ENCODE peak calls at places on chromosomes 11 and 22, in eight cellular contexts. L is BJ, N is kidney epithelial cell, R is fibroblast of lung, W is tibial artery, C is Caco-2, S is ovary, P is MCF 10A. T is an unnamed sample.

GRCh38 chr11:77672276-77672675 is 34.7 kb upstream of the CLNS1A start:
- DNase-seq in W (no peak), C (no peak), N (no peak), P (peak), S (no peak), L (peak), R (peak), T (no peak)

GRCh38 chr11:57778318-57779037 is 16.9 kb downstream of the CTNND1 start:
- DNase-seq in W (peak), N (peak), P (peak), C (peak), L (peak), R (peak), S (peak), T (peak)

GRCh38 chr11:126543691-126544090 is 188.2 kb downstream of the ST3GAL4 start:
- DNase-seq in C (no peak), S (no peak), W (no peak), R (no peak), P (no peak), L (no peak), N (no peak), T (no peak)

GRCh38 chr11:43868852-43869567 is 11.6 kb upstream of the ALKBH3 start:
- DNase-seq in S (no peak), W (no peak), L (no peak), R (peak), P (peak), C (no peak), N (peak), T (no peak)

GRCh38 chr22:45678961-45679912 is 7.6 kb downstream of the ATXN10 start:
- DNase-seq in N (no peak), P (peak), W (no peak), R (peak), L (peak), C (no peak), S (no peak), T (no peak)

GRCh38 chr11:8070417-8071101 is 10.5 kb upstream of the TUB start:
- DNase-seq in N (no peak), S (no peak), R (peak), C (peak), L (no peak), P (peak), W (peak), T (no peak)

GRCh38 chr11:56916609-56917008 is 72.1 kb upstream of the OR5AK2 start:
- DNase-seq in L (no peak), C (no peak), W (no peak), R (no peak), N (no peak), P (no peak), S (no peak), T (no peak)

GRCh38 chr11:5476184-5476819 is 12.2 kb upstream of the OR52D1 start:
- DNase-seq in W (no peak), N (peak), P (peak), S (no peak), C (peak), L (no peak), R (peak), T (no peak)

GRCh38 chr22:23282089-23282501 is 101.8 kb downstream of the BCR start:
- DNase-seq in P (peak), S (peak), L (no peak), C (no peak), R (peak), N (peak), W (peak), T (peak)

GRCh38 chr22:39481054-39481453 is 21.0 kb upstream of the MIEF1 start:
- DNase-seq in W (no peak), L (no peak), C (no peak), R (peak), N (no peak), S (no peak), P (no peak), T (no peak)

DNA sequence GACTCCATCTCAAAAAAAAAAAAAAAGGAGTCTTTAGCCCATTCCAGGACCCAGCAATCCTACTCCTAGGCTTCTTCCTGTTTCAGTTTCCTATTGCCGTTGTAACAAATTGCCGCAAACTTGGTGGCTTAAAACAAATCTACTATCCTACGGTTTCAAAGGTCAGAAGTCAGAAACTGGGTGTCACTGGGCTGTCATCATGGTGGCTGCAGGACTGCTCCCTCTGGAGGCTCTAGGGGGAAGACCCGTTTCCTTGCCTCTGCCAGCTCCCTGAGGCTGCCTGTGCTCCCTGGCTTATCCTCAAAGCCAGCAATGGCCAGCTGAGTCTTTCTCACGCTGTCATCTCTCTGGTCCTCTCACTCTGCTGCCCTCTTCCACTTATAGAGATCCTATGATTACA is 8.7 kb upstream of the DAGLA start:
- DNase-seq in R (no peak), N (no peak), P (no peak), S (no peak), C (peak), W (no peak), L (no peak), T (no peak)
- TF ChIP-seq CTCF in R (peak), N (peak), P (peak), S (no peak), C (peak), W (no peak), L (peak), T (no peak)

DNA sequence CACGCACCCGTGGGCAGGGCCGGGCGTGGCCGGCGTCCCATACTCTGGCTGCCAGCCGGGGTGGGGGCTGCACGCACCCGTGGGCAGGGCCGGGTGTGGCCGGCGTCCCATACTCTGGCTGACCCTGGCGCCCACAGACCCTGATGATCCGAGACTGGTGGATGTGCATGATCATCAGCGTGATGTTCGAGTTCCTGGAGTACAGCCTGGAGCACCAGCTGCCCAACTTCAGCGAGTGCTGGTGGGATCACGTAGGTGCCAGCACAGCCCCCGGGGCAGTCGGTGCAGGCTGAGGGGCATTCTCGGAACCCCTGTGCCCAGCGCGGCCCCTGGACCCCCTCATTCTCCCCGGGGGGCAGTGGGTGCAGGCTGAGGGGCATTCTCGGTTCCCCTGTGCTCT is 19.0 kb downstream of the RNH1 start:
- DNase-seq in W (no peak), C (no peak), P (no peak), N (no peak), L (no peak), S (no peak), R (no peak), T (no peak)
- TF ChIP-seq CTCF in W (no peak), C (no peak), P (no peak), N (no peak), L (no peak), S (no peak), R (no peak), T (no peak)

GRCh38 chr11:66909181-66909580 is 49.0 kb downstream of the PC start:
- DNase-seq in N (no peak), C (no peak), W (no peak), R (no peak), S (no peak), P (no peak), L (no peak), T (no peak)
- TF ChIP-seq CTCF in N (no peak), C (no peak), W (no peak), R (no peak), S (no peak), P (no peak), L (no peak), T (no peak)

GRCh38 chr11:839875-840617 is 2.3 kb downstream of the POLR2L start:
- DNase-seq in R (no peak), C (no peak), L (no peak), S (no peak), P (no peak), W (no peak), N (no peak), T (no peak)
- TF ChIP-seq CTCF in R (peak), C (no peak), L (peak), S (no peak), P (peak), W (no peak), N (peak), T (no peak)

DNA sequence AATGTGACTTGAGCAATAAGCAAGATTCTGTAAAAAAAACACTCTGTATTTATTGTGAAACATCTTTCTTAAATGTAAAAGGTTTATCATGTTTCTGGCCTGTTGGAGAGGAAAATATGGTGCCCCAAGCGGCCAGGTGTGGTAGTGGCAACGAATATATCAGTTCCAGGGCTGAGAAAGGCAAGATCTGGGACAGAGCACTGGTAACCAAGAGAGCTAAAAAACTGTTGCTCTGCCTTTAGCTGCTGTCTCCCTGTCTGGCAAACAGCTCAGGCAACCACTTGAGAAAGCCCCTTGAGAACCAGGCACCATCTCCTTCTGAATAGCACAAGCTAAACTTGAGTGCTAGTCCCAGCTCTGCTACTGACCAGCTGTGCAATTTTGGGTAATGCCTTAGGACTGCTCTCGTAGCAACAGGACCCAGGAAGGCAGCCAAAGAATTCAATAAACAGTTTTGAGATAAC is 129.9 kb downstream of the KCNC1 start:
- DNase-seq in L (no peak), P (peak), R (no peak), C (peak), N (no peak), S (no peak), W (no peak), T (no peak)
- TF ChIP-seq CTCF in L (peak), P (peak), R (peak), C (peak), N (peak), S (no peak), W (no peak), T (peak)

GRCh38 chr22:37199839-37200161 is 11.8 kb upstream of the C1QTNF6 start:
- DNase-seq in N (no peak), W (no peak), P (no peak), S (no peak), C (peak), R (no peak), L (no peak), T (no peak)
- TF ChIP-seq CTCF in N (no peak), W (no peak), P (no peak), S (no peak), C (no peak), R (no peak), L (no peak), T (no peak)

GRCh38 chr11:94140154-94140655 is 11.6 kb downstream of the PANX1 start:
- DNase-seq in L (no peak), S (no peak), C (no peak), W (no peak), R (no peak), P (no peak), N (no peak), T (no peak)
- TF ChIP-seq CTCF in L (no peak), S (no peak), C (no peak), W (no peak), R (no peak), P (no peak), N (no peak), T (no peak)

GRCh38 chr11:17063171-17064002 is 14.1 kb downstream of the RPS13 start:
- DNase-seq in S (peak), L (no peak), C (peak), P (peak), N (no peak), R (peak), W (no peak), T (peak)
- TF ChIP-seq CTCF in S (peak), L (peak), C (peak), P (peak), N (peak), R (peak), W (peak), T (peak)

GRCh38 chr11:66497206-66497605 is 13.2 kb upstream of the BBS1 start:
- DNase-seq in L (no peak), N (no peak), W (no peak), C (no peak), R (no peak), S (no peak), P (no peak), T (no peak)

GRCh38 chr11:66493124-66493523 is 12.9 kb downstream of the DPP3 start:
- DNase-seq in W (no peak), C (no peak), S (no peak), R (no peak), P (no peak), N (no peak), L (no peak), T (no peak)

GRCh38 chr11:66495401-66495844 is 15.0 kb upstream of the BBS1 start:
- DNase-seq in N (no peak), R (no peak), P (peak), W (no peak), C (peak), S (no peak), L (no peak), T (no peak)

GRCh38 chr11:66494458-66494857 is 14.2 kb downstream of the DPP3 start:
- DNase-seq in N (no peak), W (no peak), S (no peak), R (no peak), L (no peak), P (no peak), C (no peak), T (no peak)

GRCh38 chr11:66494935-66495334 is 14.7 kb downstream of the DPP3 start:
- DNase-seq in C (peak), W (no peak), L (no peak), P (no peak), S (no peak), R (no peak), N (no peak), T (no peak)
- TF ChIP-seq CTCF in C (no peak), W (no peak), L (no peak), P (no peak), S (no peak), R (no peak), N (no peak), T (no peak)

GRCh38 chr11:64563966-64564365 is 27.1 kb upstream of the SLC22A12 start:
- DNase-seq in N (no peak), P (no peak), W (no peak), S (no peak), L (no peak), C (no peak), R (no peak), T (no peak)

GRCh38 chr11:64564419-64564818 is 26.6 kb upstream of the SLC22A12 start:
- DNase-seq in W (no peak), N (no peak), C (no peak), R (no peak), L (no peak), S (no peak), P (no peak), T (no peak)

GRCh38 chr11:64566915-64567882 is 23.8 kb upstream of the SLC22A12 start:
- DNase-seq in L (no peak), N (no peak), C (no peak), S (peak), R (no peak), W (no peak), P (no peak), T (peak)

GRCh38 chr11:64566042-64566914 is 24.7 kb upstream of the SLC22A12 start:
- DNase-seq in R (peak), P (peak), L (no peak), S (peak), W (peak), C (peak), N (peak), T (peak)

GRCh38 chr11:64564947-64565889 is 25.8 kb upstream of the SLC22A12 start:
- DNase-seq in R (no peak), W (no peak), N (no peak), S (no peak), P (no peak), C (peak), L (no peak), T (no peak)
- TF ChIP-seq CTCF in R (no peak), W (no peak), N (no peak), S (no peak), P (peak), C (peak), L (no peak), T (no peak)